ENCODE peak calls at places on chromosomes 16 and 17, in four cellular contexts. Q is NCI-H82, H is EL, X is GM20000. P is an unnamed sample.
A peak's percentile ranks its signal among the peaks of the same experiment; 100 is the strongest.

GRCh38 chr16:58661199-58661830 is 23.3 kb downstream of the SLC38A7 start:
- DNase-seq in Q (peak; percentile 75), X (peak; percentile 80), H (peak; percentile 89), P (peak; percentile 60)

GRCh38 chr16:85719605-85720318 is 31.0 kb upstream of the GINS2 start:
- DNase-seq in X (no peak), Q (peak; percentile 75), H (no peak), P (peak; percentile 67)

GRCh38 chr16:85570213-85570734 is 42.8 kb upstream of the GSE1 start:
- DNase-seq in X (peak; percentile 59), Q (no peak), H (no peak), P (no peak)

GRCh38 chr16:30652005-30652296 is 1.2 kb downstream of the PRR14 start:
- DNase-seq in Q (no peak), X (no peak), H (no peak), P (no peak)

GRCh38 chr17:57151798-57152197 is 66.8 kb downstream of the AKAP1 start:
- DNase-seq in H (no peak), Q (no peak), X (no peak), P (no peak)

GRCh38 chr17:29918922-29919856 is 10.8 kb downstream of the SSH2 start:
- DNase-seq in H (peak; percentile 75), Q (peak; percentile 34), X (no peak), P (no peak)

GRCh38 chr17:75039238-75039637 is 7.5 kb downstream of the ATP5PD start:
- DNase-seq in X (no peak), H (no peak), Q (no peak), P (no peak)

GRCh38 chr17:42783062-42783777 is 2.8 kb downstream of the WNK4 start:
- DNase-seq in H (peak; percentile 89), X (no peak), Q (no peak), P (no peak)

GRCh38 chr16:75304521-75305363 is 53.3 kb upstream of the BCAR1 start:
- DNase-seq in Q (no peak), X (no peak), H (peak; percentile 91), P (no peak)

GRCh38 chr17:82723169-82723807 is 6.8 kb downstream of the FN3KRP start:
- DNase-seq in H (no peak), X (no peak), Q (no peak), P (no peak)

GRCh38 chr16:15880909-15881308 is 7.5 kb downstream of the CEP20 start:
- DNase-seq in H (no peak), Q (no peak), X (no peak), P (no peak)

GRCh38 chr17:57874434-57875108 is 24.7 kb upstream of the MRPS23 start:
- DNase-seq in Q (peak; percentile 96), X (no peak), H (peak; percentile 97), P (peak; percentile 92)

GRCh38 chr17:73215414-73215813 is 22.6 kb downstream of the COG1 start:
- DNase-seq in Q (peak; percentile 24), H (no peak), X (no peak), P (no peak)

GRCh38 chr17:10073026-10073425 is 125.4 kb downstream of the GAS7 start:
- DNase-seq in X (no peak), Q (no peak), H (no peak), P (peak; percentile 17)

GRCh38 chr16:84925092-84925772 is 86.1 kb downstream of the ZDHHC7 start:
- DNase-seq in H (peak; percentile 45), X (peak; percentile 72), Q (peak; percentile 76), P (peak; percentile 60)

GRCh38 chr16:2858245-2859025 is 465 bp upstream of the PRSS22 start:
- DNase-seq in Q (peak; percentile 16), H (no peak), X (no peak), P (no peak)

GRCh38 chr16:84406006-84406963 is 37.9 kb downstream of the ATP2C2 start:
- DNase-seq in Q (no peak), H (no peak), X (no peak), P (no peak)